ENCODE peak calls at places on chromosomes 5 and 9, in five cellular contexts. K is vagina, I is sigmoid colon, X is stomach, S is GM12892. Y is an unnamed sample.

GRCh38 chr5:548256-548655 is 24.0 kb upstream of the SLC9A3 start:
- DNase-seq in K (no peak), I (peak; percentile 65), X (no peak), S (no peak), Y (peak; percentile 18)

GRCh38 chr5:88837817-88838216 is 45.2 kb downstream of the MEF2C start:
- DNase-seq in K (no peak), I (no peak), X (no peak), S (no peak), Y (no peak)

GRCh38 chr5:58683567-58683966 is 100.7 kb downstream of the RAB3C start:
- DNase-seq in K (no peak), I (no peak), X (no peak), S (no peak), Y (no peak)

GRCh38 chr9:38311382-38312270 is 80.9 kb upstream of the ALDH1B1 start:
- DNase-seq in K (peak; percentile 84), I (no peak), X (no peak), S (no peak), Y (no peak)

GRCh38 chr9:3825724-3826123 is 299.9 kb upstream of the RFX3 start:
- DNase-seq in K (no peak), I (no peak), X (no peak), S (no peak), Y (no peak)

GRCh38 chr5:128007939-128008338 is 75.6 kb upstream of the SLC12A2 start:
- DNase-seq in K (no peak), I (no peak), X (no peak), S (no peak), Y (no peak)

GRCh38 chr9:22452415-22453010 is 5.9 kb downstream of the DMRTA1 start:
- DNase-seq in K (no peak), I (no peak), X (peak; percentile 63), S (no peak), Y (peak; percentile 54)

GRCh38 chr9:128201441-128202369 is 1.5 kb upstream of the DNM1 start:
- DNase-seq in K (no peak), I (no peak), X (no peak), S (no peak), Y (no peak)

GRCh38 chr9:24413651-24414050 is 132.0 kb downstream of the IZUMO3 start:
- DNase-seq in K (no peak), I (no peak), X (no peak), S (no peak), Y (no peak)

GRCh38 chr5:142685418-142686209 is at the start of gene FGF1:
- DNase-seq in K (no peak), I (no peak), X (no peak), S (no peak), Y (no peak)

GRCh38 chr9:4262735-4263141 is 37.1 kb downstream of the GLIS3 start:
- DNase-seq in K (no peak), I (no peak), X (no peak), S (no peak), Y (no peak)

GRCh38 chr5:32687167-32687831 is 23.8 kb upstream of the NPR3 start:
- DNase-seq in K (no peak), I (no peak), X (peak; percentile 64), S (no peak), Y (no peak)

GRCh38 chr9:127397722-127398647 is 1.0 kb downstream of the SLC2A8 start:
- DNase-seq in K (no peak), I (peak; percentile 77), X (peak; percentile 40), S (peak; percentile 41), Y (peak; percentile 57)

GRCh38 chr5:61409568-61409967 is 77.5 kb downstream of the ZSWIM6 start:
- DNase-seq in K (no peak), I (no peak), X (no peak), S (no peak), Y (no peak)

GRCh38 chr5:172603425-172603824 is 37.6 kb upstream of the NEURL1B start:
- DNase-seq in K (no peak), I (peak; percentile 76), X (no peak), S (no peak), Y (no peak)

GRCh38 chr5:61084658-61085057 is 77.6 kb downstream of the SMIM15 start:
- DNase-seq in K (no peak), I (no peak), X (no peak), S (no peak), Y (no peak)

GRCh38 chr9:108562176-108562575 is 293.6 kb downstream of the ACTL7B start:
- DNase-seq in K (no peak), I (no peak), X (no peak), S (no peak), Y (no peak)

GRCh38 chr5:92518318-92518913 is 1062.6 kb downstream of the NR2F1-AS1 start:
- DNase-seq in K (no peak), I (no peak), X (no peak), S (peak; percentile 10), Y (no peak)

GRCh38 chr9:19513671-19514275 is 105.0 kb downstream of the ACER2 start:
- DNase-seq in K (no peak), I (no peak), X (no peak), S (no peak), Y (no peak)

GRCh38 chr9:18438300-18438925 is 35.5 kb upstream of the ADAMTSL1 start:
- DNase-seq in K (no peak), I (peak; percentile 77), X (peak; percentile 29), S (no peak), Y (no peak)

GRCh38 chr5:170623576-170624181 is 119.9 kb downstream of the KCNIP1 start:
- DNase-seq in K (no peak), I (peak; percentile 70), X (peak; percentile 35), S (no peak), Y (no peak)

GRCh38 chr5:132807163-132807838 is 5.8 kb upstream of the SOWAHA start:
- DNase-seq in K (no peak), I (peak; percentile 13), X (peak; percentile 77), S (no peak), Y (peak; percentile 92)

GRCh38 chr9:77433675-77434445 is 214.3 kb downstream of the GNA14 start:
- DNase-seq in K (no peak), I (peak; percentile 84), X (peak; percentile 61), S (peak; percentile 50), Y (peak; percentile 55)

GRCh38 chr5:140574165-140574564 is 9.5 kb downstream of the SLC35A4 start:
- DNase-seq in K (no peak), I (no peak), X (no peak), S (no peak), Y (no peak)

GRCh38 chr5:140575309-140575708 is 10.7 kb downstream of the SLC35A4 start:
- DNase-seq in K (no peak), I (peak; percentile 79), X (peak; percentile 55), S (no peak), Y (peak; percentile 71)

GRCh38 chr5:140571105-140571504 is 6.5 kb downstream of the SLC35A4 start:
- DNase-seq in K (no peak), I (peak; percentile 71), X (no peak), S (no peak), Y (no peak)

GRCh38 chr5:140573683-140574082 is 9.1 kb downstream of the SLC35A4 start:
- DNase-seq in K (peak; percentile 88), I (peak; percentile 54), X (no peak), S (no peak), Y (no peak)

GRCh38 chr5:140576776-140577201 is 12.2 kb downstream of the SLC35A4 start:
- DNase-seq in K (no peak), I (no peak), X (no peak), S (no peak), Y (no peak)
- TF ChIP-seq POLR2AphosphoS5 in K (no peak), I (no peak), X (no peak), S (no peak), Y (no peak)

GRCh38 chr9:2144619-2145018 is 129.5 kb downstream of the SMARCA2 start:
- DNase-seq in K (no peak), I (no peak), X (no peak), S (no peak), Y (no peak)
- TF ChIP-seq POLR2A in K (no peak), I (no peak), X (no peak), S (no peak), Y (no peak)

DNA sequence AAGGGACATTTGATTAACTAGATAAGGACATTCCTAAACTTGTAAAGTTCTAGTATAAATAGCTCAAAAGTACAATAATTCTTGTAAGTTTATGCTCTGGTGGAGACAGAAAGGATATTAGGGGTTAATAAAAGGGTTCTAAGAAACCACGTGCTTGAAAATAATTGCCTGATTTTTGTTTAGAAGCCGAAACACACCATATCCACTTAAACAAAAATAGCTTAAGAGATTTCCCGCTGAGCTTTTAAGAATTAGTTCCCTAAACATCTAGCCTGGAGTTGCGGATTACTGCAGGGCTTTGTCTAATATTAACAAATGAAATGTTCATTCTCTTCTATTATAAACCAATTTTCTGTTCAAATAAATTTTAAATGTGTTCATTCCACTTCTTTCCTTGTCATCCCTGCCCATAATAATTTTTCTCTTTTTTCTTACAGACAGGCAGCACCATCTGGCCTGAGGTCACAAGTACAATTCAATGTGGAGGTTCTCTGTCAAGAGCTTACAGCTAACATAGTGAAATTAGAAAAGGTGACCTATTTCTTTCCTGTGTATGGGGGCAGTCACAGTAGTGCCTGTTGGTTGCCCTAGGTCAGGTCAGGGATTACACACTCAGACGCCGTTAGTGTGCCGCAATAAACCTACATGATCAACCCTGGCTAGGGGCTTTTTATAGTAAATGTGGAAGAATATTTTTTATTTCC is 65.3 kb downstream of the GRAMD2B start:
- DNase-seq in K (no peak), I (no peak), X (no peak), S (no peak), Y (no peak)
- TF ChIP-seq POLR2AphosphoS5 in K (no peak), I (no peak), X (no peak), S (no peak), Y (no peak)

GRCh38 chr5:7868773-7869473 is at the start of the genes FASTKD3 and MTRR:
- DNase-seq in K (no peak), I (peak; percentile 96), X (peak; percentile 94), S (peak; percentile 80), Y (peak; percentile 95)
- TF ChIP-seq POLR2A in K (no peak), I (peak; percentile 48), X (no peak), S (peak; percentile 93), Y (peak; percentile 85)

DNA sequence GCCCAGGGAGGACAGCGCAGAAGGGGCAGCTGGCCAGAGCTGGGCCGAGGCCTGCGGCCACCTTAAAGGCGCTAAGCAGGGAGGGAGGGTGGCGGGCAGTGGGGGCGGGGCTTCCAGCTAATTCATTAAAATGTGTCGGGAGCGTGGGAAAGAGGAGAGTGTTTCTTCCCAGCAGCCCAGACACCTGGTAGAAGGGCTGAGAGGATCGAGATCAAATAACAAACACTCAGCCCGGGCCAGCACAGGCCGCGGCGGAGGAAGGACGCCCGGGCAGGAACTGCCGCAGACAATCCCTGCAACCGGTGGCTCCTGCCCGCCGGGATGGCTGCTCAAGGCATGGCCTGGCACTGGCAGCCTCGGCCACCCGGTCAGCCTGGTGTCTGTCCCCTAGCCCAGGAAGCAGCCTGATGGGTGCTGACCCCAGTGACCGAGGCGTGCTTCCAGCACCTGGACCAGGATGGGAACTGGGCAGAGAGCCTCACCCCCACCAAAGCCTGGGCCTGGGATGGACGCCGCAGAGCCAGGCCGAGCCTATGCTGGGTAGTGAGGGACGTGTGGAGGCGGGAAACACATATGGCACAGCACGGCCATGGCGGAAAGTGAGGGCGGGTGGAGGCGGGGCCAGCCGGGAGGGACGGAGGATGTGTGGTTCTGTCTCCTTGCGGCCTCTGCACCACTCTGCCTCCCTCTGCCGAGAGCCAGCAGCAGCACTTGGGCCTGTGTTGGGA is 3.2 kb upstream of the NRARP start:
- DNase-seq in K (no peak), I (no peak), X (peak; percentile 69), S (no peak), Y (peak; percentile 86)
- TF ChIP-seq POLR2AphosphoS5 in K (no peak), I (no peak), X (peak; percentile 6), S (no peak), Y (peak; percentile 83)

DNA sequence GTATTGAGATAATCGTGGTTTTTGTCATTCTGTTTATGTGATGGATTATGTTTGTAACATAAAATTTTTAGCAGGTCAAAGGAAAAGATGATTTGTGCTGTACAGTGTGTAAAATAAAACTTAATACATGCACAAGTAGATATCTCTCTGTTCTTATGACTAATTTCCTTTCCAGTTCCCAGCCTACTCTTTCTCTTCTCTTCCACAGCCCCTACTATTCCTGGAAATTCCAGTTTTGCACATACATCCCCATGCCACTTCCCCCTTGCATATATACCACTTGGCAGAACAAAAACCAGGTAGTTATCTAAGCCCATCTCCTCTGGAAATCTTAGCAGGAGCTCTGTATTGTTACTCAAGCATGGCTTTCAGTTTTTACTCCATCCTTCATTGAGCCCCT is 20.2 kb downstream of the TEK start:
- DNase-seq in K (no peak), I (no peak), X (no peak), S (no peak), Y (no peak)
- TF ChIP-seq POLR2A in K (no peak), I (no peak), X (no peak), S (no peak), Y (no peak)